ENCODE peak calls at places on chromosomes 11 and 22, in six cellular contexts. K, L, I, M, X and P are unnamed samples.

GRCh38 chr22:50481440-50482106 is at the start of gene ADM2:
- DNase-seq in K (peak; percentile 27), L (peak; percentile 38), I (no peak), M (peak; percentile 37), X (peak; percentile 86), P (peak; percentile 52)

GRCh38 chr11:80473562-80473961 is 1032.7 kb upstream of the TENM4 start:
- DNase-seq in K (no peak), L (no peak), I (no peak), M (no peak), X (no peak), P (no peak)

GRCh38 chr22:24121938-24122337 is 59.3 kb upstream of the SUSD2 start:
- DNase-seq in K (no peak), L (no peak), I (no peak), M (no peak), X (no peak), P (no peak)

GRCh38 chr11:19513253-19513652 is 199.4 kb upstream of the NAV2 start:
- DNase-seq in K (no peak), L (no peak), I (no peak), M (no peak), X (no peak), P (no peak)

GRCh38 chr11:127420139-127420538 is 419.6 kb upstream of the KIRREL3 start:
- DNase-seq in K (no peak), L (no peak), I (no peak), M (no peak), X (no peak), P (no peak)

GRCh38 chr11:63508009-63508408 is 2.1 kb downstream of the LGALS12 start:
- DNase-seq in K (peak; percentile 33), L (no peak), I (peak; percentile 35), M (no peak), X (no peak), P (no peak)

GRCh38 chr11:36149538-36150242 is 139.5 kb downstream of the COMMD9 start:
- DNase-seq in K (peak; percentile 89), L (no peak), I (peak; percentile 100), M (no peak), X (peak; percentile 61), P (no peak)

GRCh38 chr11:115930276-115930675 is 426.1 kb upstream of the CADM1 start:
- DNase-seq in K (no peak), L (peak; percentile 73), I (no peak), M (no peak), X (no peak), P (no peak)

GRCh38 chr11:3000032-3000961 is 8.2 kb upstream of the NAP1L4 start:
- DNase-seq in K (no peak), L (peak; percentile 98), I (peak; percentile 90), M (no peak), X (no peak), P (no peak)

GRCh38 chr22:17284917-17285316 is 65.7 kb upstream of the ADA2 start:
- DNase-seq in K (no peak), L (no peak), I (no peak), M (no peak), X (no peak), P (no peak)

GRCh38 chr11:28107331-28107725 is 628 bp downstream of the KIF18A start:
- DNase-seq in K (no peak), L (no peak), I (no peak), M (no peak), X (no peak), P (no peak)

GRCh38 chr22:24843048-24843447 is 37.0 kb downstream of the SGSM1 start:
- DNase-seq in K (no peak), L (no peak), I (no peak), M (no peak), X (no peak), P (no peak)

GRCh38 chr11:11972148-11972547 is 36.3 kb downstream of the DKK3 start:
- DNase-seq in K (no peak), L (peak; percentile 26), I (no peak), M (peak; percentile 35), X (peak; percentile 49), P (no peak)

GRCh38 chr22:27768027-27768640 is 33.4 kb downstream of the MN1 start:
- DNase-seq in K (no peak), L (no peak), I (no peak), M (no peak), X (no peak), P (no peak)

GRCh38 chr11:110599207-110599606 is 113.0 kb downstream of the ARHGAP20 start:
- DNase-seq in K (no peak), L (no peak), I (no peak), M (no peak), X (no peak), P (no peak)

GRCh38 chr22:22787805-22788459 is 99.7 kb upstream of the IGLL5 start:
- DNase-seq in K (peak; percentile 39), L (peak; percentile 26), I (peak; percentile 68), M (peak; percentile 63), X (peak; percentile 85), P (peak; percentile 49)

GRCh38 chr11:22466809-22467208 is 128.6 kb downstream of the SLC17A6 start:
- DNase-seq in K (no peak), L (no peak), I (peak; percentile 97), M (no peak), X (no peak), P (no peak)

GRCh38 chr11:77502501-77502900 is 28.6 kb upstream of the PAK1 start:
- DNase-seq in K (no peak), L (no peak), I (no peak), M (no peak), X (no peak), P (no peak)

GRCh38 chr22:45318168-45318557 is 8.4 kb downstream of the FAM118A start:
- DNase-seq in K (no peak), L (peak; percentile 70), I (peak; percentile 46), M (no peak), X (peak; percentile 88), P (peak; percentile 77)

GRCh38 chr11:118436639-118437045 is 350 bp downstream of the KMT2A start:
- DNase-seq in K (no peak), L (no peak), I (peak; percentile 20), M (peak; percentile 9), X (no peak), P (peak; percentile 41)

GRCh38 chr11:108780119-108780518 is 115.2 kb downstream of the DDX10 start:
- DNase-seq in K (no peak), L (no peak), I (no peak), M (no peak), X (no peak), P (no peak)

GRCh38 chr22:21766933-21767462 is 31.4 kb upstream of the YPEL1 start:
- DNase-seq in K (no peak), L (no peak), I (no peak), M (no peak), X (peak; percentile 82), P (peak; percentile 50)

GRCh38 chr11:40032331-40032730 is 1427.1 kb downstream of the LRRC4C start:
- DNase-seq in K (no peak), L (no peak), I (no peak), M (no peak), X (no peak), P (no peak)

GRCh38 chr11:73085189-73085875 is 56.8 kb downstream of the FCHSD2 start:
- DNase-seq in K (no peak), L (no peak), I (peak; percentile 9), M (no peak), X (no peak), P (no peak)